ENCODE peak calls at places on chromosome 1, in ten cellular contexts. W, J, A, R, V, M, F, I, D and N are unnamed samples.

GRCh38 chr1:223363057-223363855 is 720 bp downstream of the SUSD4 start:
- DNase-seq in D (peak; percentile 2), M (no peak), F (no peak), R (no peak), I (peak; percentile 49), V (peak; percentile 78), A (peak; percentile 25), W (peak; percentile 27), J (peak; percentile 83), N (peak; percentile 17)

GRCh38 chr1:170970256-170970655 is 34.9 kb downstream of the MROH9 start:
- DNase-seq in I (no peak), R (no peak), J (no peak), D (no peak), V (no peak), A (no peak), F (no peak), W (no peak), M (no peak), N (no peak)

GRCh38 chr1:235069577-235070563 is 58.8 kb downstream of the TOMM20 start:
- DNase-seq in A (peak; percentile 85), M (no peak), R (peak; percentile 90), I (peak; percentile 74), F (peak; percentile 99), D (no peak), V (no peak), J (peak; percentile 96), W (peak; percentile 83), N (peak; percentile 84)

GRCh38 chr1:94737124-94737998 is 82.8 kb upstream of the SLC44A3 start:
- DNase-seq in D (no peak), W (peak; percentile 71), M (no peak), A (peak; percentile 64), R (peak; percentile 23), J (no peak), V (no peak), F (no peak), I (no peak), N (peak; percentile 54)

GRCh38 chr1:100767176-100767876 is 47.8 kb downstream of the VCAM1 start:
- DNase-seq in W (peak; percentile 16), I (no peak), J (no peak), A (no peak), V (no peak), F (no peak), D (no peak), R (no peak), M (no peak), N (peak; percentile 32)

GRCh38 chr1:68470388-68470970 is 20.7 kb upstream of the RPE65 start:
- DNase-seq in D (no peak), F (no peak), R (peak; percentile 8), V (no peak), M (no peak), I (no peak), A (peak; percentile 52), W (peak; percentile 56), J (no peak), N (peak; percentile 45)

GRCh38 chr1:77265180-77265579 is 16.6 kb upstream of the AK5 start:
- DNase-seq in D (no peak), J (no peak), W (no peak), M (no peak), I (no peak), F (no peak), A (no peak), R (no peak), V (peak; percentile 14), N (no peak)

GRCh38 chr1:32101233-32101681 is 6.6 kb upstream of the KPNA6 start:
- DNase-seq in F (no peak), W (peak; percentile 74), I (no peak), J (no peak), R (no peak), D (no peak), M (no peak), V (no peak), A (peak; percentile 69), N (peak; percentile 63)

GRCh38 chr1:64323054-64323453 is 119.6 kb downstream of the UBE2U start:
- DNase-seq in I (no peak), V (no peak), A (no peak), D (no peak), F (no peak), M (no peak), R (no peak), J (no peak), W (peak; percentile 22), N (no peak)

GRCh38 chr1:244349103-244349531 is 102.6 kb downstream of the ADSS2 start:
- DNase-seq in W (peak; percentile 93), I (no peak), A (peak; percentile 94), J (no peak), V (no peak), F (no peak), M (peak; percentile 19), D (no peak), R (peak; percentile 68), N (peak; percentile 84)

GRCh38 chr1:89907669-89908293 is 86.9 kb downstream of the LRRC8D start:
- DNase-seq in A (peak; percentile 43), W (peak; percentile 60), R (no peak), V (no peak), I (no peak), F (no peak), M (no peak), D (no peak), J (no peak), N (peak; percentile 50)

GRCh38 chr1:159091547-159092397 is 15.2 kb upstream of the AIM2 start:
- DNase-seq in R (no peak), A (peak; percentile 87), I (no peak), W (peak; percentile 85), F (no peak), M (no peak), J (no peak), V (no peak), D (no peak), N (peak; percentile 75)

GRCh38 chr1:197519741-197520334 is 251.8 kb downstream of the CRB1 start:
- DNase-seq in W (peak; percentile 30), R (no peak), V (peak; percentile 64), I (no peak), J (no peak), M (no peak), F (no peak), A (peak; percentile 37), D (no peak), N (peak; percentile 29)

GRCh38 chr1:216929870-216930582 is 206.8 kb upstream of the ESRRG start:
- DNase-seq in R (no peak), D (no peak), A (no peak), I (no peak), M (no peak), V (no peak), W (no peak), J (no peak), F (no peak), N (peak; percentile 71)

GRCh38 chr1:30263405-30263804 is 460.0 kb downstream of the MATN1 start:
- DNase-seq in V (no peak), M (no peak), W (no peak), F (no peak), I (no peak), D (no peak), A (no peak), J (no peak), R (no peak), N (no peak)

GRCh38 chr1:207840380-207840779 is 70.5 kb downstream of the CD34 start:
- DNase-seq in M (no peak), F (no peak), A (no peak), J (no peak), R (no peak), W (no peak), I (no peak), D (no peak), V (peak; percentile 25), N (no peak)

GRCh38 chr1:229834230-229834629 is 208.2 kb downstream of the URB2 start:
- DNase-seq in R (no peak), M (no peak), I (no peak), W (no peak), D (no peak), F (no peak), J (no peak), V (no peak), A (no peak), N (no peak)

GRCh38 chr1:203075249-203076030 is 10.4 kb downstream of the MYOG start:
- DNase-seq in A (no peak), V (peak; percentile 58), R (no peak), D (no peak), I (no peak), F (no peak), J (no peak), M (no peak), W (no peak), N (no peak)
- H3K4me3 ChIP-seq in A (no peak overlapping the region), V (peak overlapping the region; percentile 65), R (peak overlapping the region; percentile 45), D (peak overlapping the region; percentile 27), I (peak overlapping the region; percentile 40), F (no peak overlapping the region), J (no peak overlapping the region), M (peak overlapping the region; percentile 1), W (no peak overlapping the region), N (no peak overlapping the region)

DNA sequence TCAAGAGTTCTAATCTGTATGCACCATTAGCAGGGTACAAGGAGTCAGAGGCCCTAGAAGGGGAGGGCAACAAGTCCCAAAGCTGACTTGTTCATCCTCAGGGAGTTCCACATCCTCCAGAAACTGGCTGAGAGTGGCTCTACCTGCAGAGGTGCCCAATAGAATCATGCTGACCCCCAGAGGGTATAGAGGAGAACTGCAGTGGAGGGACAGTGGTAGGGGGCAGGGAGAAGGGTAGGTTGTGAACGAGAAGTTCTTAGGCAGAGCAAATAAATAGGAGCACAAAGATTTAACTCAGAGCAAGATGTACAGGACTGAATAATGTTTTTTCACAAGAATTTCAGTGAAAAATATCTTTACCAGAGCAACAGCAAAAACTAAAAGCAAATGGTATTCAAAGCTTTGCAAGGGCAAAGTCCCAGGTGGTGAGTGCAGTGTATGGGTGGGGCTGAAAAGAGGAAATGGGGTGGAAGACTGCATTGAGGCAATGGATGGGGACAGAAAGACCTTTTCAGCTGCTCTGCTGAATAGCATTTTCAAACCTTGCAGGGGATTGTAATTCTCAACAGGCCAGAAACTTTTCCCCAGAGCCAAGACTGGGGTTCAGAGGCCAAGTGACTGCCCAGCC is 3.1 kb downstream of the FCRL2 start:
- DNase-seq in D (no peak), M (no peak), F (no peak), W (no peak), R (no peak), V (peak; percentile 88), A (no peak), I (no peak), J (no peak), N (no peak)
- TF ChIP-seq CTCF in D (no peak), M (no peak), F (peak; percentile 29), W (no peak), R (no peak), V (peak; percentile 73), A (no peak), I (no peak), J (peak; percentile 8), N (no peak)

GRCh38 chr1:232990176-232990723 is 39.8 kb downstream of the NTPCR start:
- DNase-seq in I (no peak), J (no peak), F (no peak), D (no peak), W (no peak), R (no peak), V (no peak), M (no peak), A (no peak), N (no peak)
- H3K4me3 ChIP-seq in I (no peak overlapping the region), J (no peak overlapping the region), F (no peak overlapping the region), D (no peak overlapping the region), W (no peak overlapping the region), R (no peak overlapping the region), V (no peak overlapping the region), M (no peak overlapping the region), A (no peak overlapping the region), N (no peak overlapping the region)

DNA sequence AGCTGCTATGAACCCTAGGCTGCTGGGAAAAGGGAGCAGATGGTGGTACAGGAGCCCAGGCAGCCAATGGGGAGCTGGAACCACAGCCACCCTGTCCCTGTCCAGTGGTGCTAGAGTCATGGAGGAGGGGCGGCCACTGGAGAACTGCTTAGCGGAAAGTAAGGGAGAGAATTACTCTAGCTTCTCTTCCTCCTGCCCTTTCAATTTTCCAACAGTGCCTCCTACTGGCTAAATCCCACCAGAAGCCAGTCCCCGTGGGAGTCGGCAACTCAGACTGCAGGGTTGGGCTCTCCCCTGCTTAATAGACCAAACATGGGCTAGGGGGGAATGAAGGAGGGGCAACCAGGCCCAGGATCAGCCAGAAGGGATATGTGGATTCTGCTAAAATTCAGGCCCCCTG is 154.5 kb downstream of the ACTL8 start:
- DNase-seq in D (no peak), F (no peak), M (no peak), I (no peak), V (peak; percentile 80), W (peak; percentile 43), A (peak; percentile 30), R (no peak), J (no peak), N (peak; percentile 1)
- TF ChIP-seq CTCF in D (no peak), F (peak; percentile 45), M (no peak), I (peak; percentile 40), V (peak; percentile 70), W (peak; percentile 46), A (peak; percentile 45), R (no peak), J (no peak), N (peak; percentile 40)